ENCODE peak calls at places on chromosomes 13 and 19, in seven cellular contexts. T, K, Q, O, P, M and R are unnamed samples.

GRCh38 chr13:44322928-44323327 is 50.7 kb upstream of the SERP2 start:
- DNase-seq in T (no peak), O (no peak), Q (no peak), M (no peak), P (no peak), K (no peak), R (no peak)

GRCh38 chr13:112688560-112689497 is 1.0 kb upstream of the ATP11A start:
- DNase-seq in O (no peak), K (no peak), M (no peak), T (no peak), P (no peak), Q (peak), R (no peak)

GRCh38 chr13:95573226-95573625 is 20.7 kb downstream of the CLDN10 start:
- DNase-seq in P (peak), T (no peak), O (no peak), Q (no peak), M (no peak), K (peak), R (no peak)

GRCh38 chr13:25276748-25277147 is 10.5 kb downstream of the MTMR6 start:
- DNase-seq in P (no peak), K (peak), Q (peak), O (no peak), M (no peak), T (no peak), R (no peak)

GRCh38 chr13:29577135-29578051 is 18.1 kb downstream of the SLC7A1 start:
- DNase-seq in K (peak), M (no peak), P (no peak), O (peak), T (no peak), Q (no peak), R (no peak)

GRCh38 chr13:73467103-73467502 is 408.3 kb downstream of the KLF5 start:
- DNase-seq in Q (no peak), T (no peak), P (no peak), M (no peak), O (no peak), K (peak), R (no peak)

GRCh38 chr19:40210919-40211318 is 7.3 kb downstream of the TTC9B start:
- DNase-seq in P (no peak), Q (peak), T (no peak), M (no peak), O (no peak), K (no peak), R (no peak)

GRCh38 chr13:83184819-83185218 is 697.5 kb downstream of the SLITRK1 start:
- DNase-seq in K (peak), M (no peak), T (no peak), Q (no peak), P (peak), O (no peak), R (no peak)

GRCh38 chr13:111949311-111949710 is 117.6 kb upstream of the SOX1 start:
- DNase-seq in K (no peak), P (no peak), M (no peak), T (no peak), O (no peak), Q (no peak), R (no peak)

GRCh38 chr13:74444877-74445479 is 310.8 kb upstream of the KLF12 start:
- DNase-seq in Q (no peak), K (peak), M (no peak), O (no peak), T (no peak), P (no peak), R (no peak)

GRCh38 chr13:98664047-98664446 is 87.1 kb upstream of the STK24 start:
- DNase-seq in K (peak), P (peak), M (no peak), T (no peak), Q (peak), O (no peak), R (no peak)

GRCh38 chr13:111908981-111909380 is 158.0 kb upstream of the SOX1 start:
- DNase-seq in T (no peak), M (no peak), P (no peak), Q (no peak), K (no peak), O (no peak), R (no peak)

GRCh38 chr19:55255618-55256423 is 3.0 kb downstream of the PPP6R1 start:
- DNase-seq in O (no peak), T (no peak), K (peak), M (no peak), Q (peak), P (no peak), R (peak)

GRCh38 chr19:17616961-17617806 is 61.7 kb downstream of the COLGALT1 start:
- DNase-seq in P (no peak), M (no peak), T (no peak), K (peak), O (no peak), Q (peak), R (peak)

GRCh38 chr13:40776681-40777165 is 5.7 kb upstream of the MRPS31 start:
- DNase-seq in M (no peak), O (no peak), K (peak), T (no peak), Q (no peak), P (no peak), R (no peak)

GRCh38 chr13:23788459-23788858 is 100.7 kb downstream of the MIPEP start:
- DNase-seq in T (no peak), K (peak), M (no peak), Q (no peak), P (no peak), O (no peak), R (no peak)

GRCh38 chr13:97537110-97537509 is 103.1 kb downstream of the RAP2A start:
- DNase-seq in T (no peak), M (no peak), Q (no peak), P (no peak), O (no peak), K (no peak), R (no peak)

GRCh38 chr13:61275740-61276139 is 139.9 kb downstream of the PCDH20 start:
- DNase-seq in K (no peak), P (no peak), T (no peak), O (no peak), M (no peak), Q (no peak), R (no peak)

GRCh38 chr19:45637890-45638667 is 1.1 kb downstream of the EML2 start:
- DNase-seq in T (no peak), O (no peak), K (peak), M (no peak), P (no peak), Q (peak), R (no peak)

GRCh38 chr13:36965767-36966166 is 33.4 kb downstream of the ALG5 start:
- DNase-seq in M (no peak), O (no peak), K (peak), T (no peak), Q (peak), P (peak), R (no peak)

GRCh38 chr13:113453962-113454361 is 674 bp upstream of the ADPRHL1 start:
- DNase-seq in O (no peak), M (no peak), T (no peak), Q (no peak), K (no peak), P (peak), R (no peak)

GRCh38 chr19:21947775-21948174 is 63.0 kb downstream of the ZNF208 start:
- DNase-seq in P (no peak), O (no peak), K (no peak), T (no peak), Q (no peak), M (no peak), R (no peak)

GRCh38 chr13:97851269-97851668 is 102.2 kb upstream of the IPO5 start:
- DNase-seq in T (no peak), P (no peak), O (no peak), K (no peak), Q (no peak), M (no peak), R (no peak)

GRCh38 chr19:4443966-4444764 is 13.4 kb downstream of the UBXN6 start:
- DNase-seq in Q (peak), O (no peak), M (no peak), K (no peak), P (no peak), T (no peak), R (no peak)

GRCh38 chr19:9757544-9758501 is 10.7 kb downstream of the ZNF846 start:
- DNase-seq in K (no peak), O (no peak), T (no peak), M (no peak), Q (no peak), P (no peak), R (no peak)

GRCh38 chr13:32761472-32761871 is 175.2 kb downstream of the PDS5B start:
- DNase-seq in Q (no peak), T (no peak), P (no peak), K (no peak), M (no peak), O (no peak), R (no peak)

GRCh38 chr13:111204438-111205177 is 89.5 kb downstream of the ARHGEF7 start:
- DNase-seq in M (peak), P (peak), O (no peak), Q (peak), K (peak), T (peak), R (no peak)

GRCh38 chr13:63124863-63125262 is 1709.2 kb upstream of the PCDH20 start:
- DNase-seq in K (peak), P (no peak), O (no peak), Q (peak), M (no peak), T (no peak), R (no peak)

GRCh38 chr13:64993514-64994164 is 2236.5 kb downstream of the PCDH9 start:
- DNase-seq in O (no peak), Q (no peak), K (no peak), P (no peak), M (no peak), T (no peak), R (no peak)

GRCh38 chr13:88887045-88887662 is 1216.0 kb downstream of the SLITRK5 start:
- DNase-seq in M (no peak), O (no peak), P (no peak), T (no peak), Q (no peak), K (no peak), R (no peak)

GRCh38 chr13:27359203-27359821 is 65.1 kb upstream of the GTF3A start:
- DNase-seq in Q (peak), P (no peak), T (no peak), K (peak), M (peak), O (no peak), R (peak)

GRCh38 chr19:54947381-54947780 is at the start of gene NLRP7:
- DNase-seq in M (no peak), T (no peak), Q (no peak), K (no peak), O (no peak), P (no peak), R (no peak)

GRCh38 chr19:11130824-11131455 is 24.6 kb downstream of the SPC24 start:
- DNase-seq in T (peak), M (peak), P (no peak), K (peak), Q (peak), O (peak), R (peak)

GRCh38 chr19:45066921-45067661 is 9.2 kb downstream of the ZNF296 start:
- DNase-seq in O (no peak), M (no peak), Q (peak), K (no peak), P (no peak), T (no peak), R (no peak)

GRCh38 chr13:106143392-106143791 is 392.1 kb downstream of the EFNB2 start:
- DNase-seq in O (no peak), M (no peak), Q (no peak), K (peak), T (no peak), P (no peak), R (no peak)

GRCh38 chr19:49447485-49448431 is 3.9 kb downstream of the PIH1D1 start:
- DNase-seq in Q (peak), M (peak), O (no peak), K (peak), P (no peak), T (no peak), R (no peak)

GRCh38 chr19:16188521-16188920 is 3.3 kb downstream of the FAM32A start:
- DNase-seq in O (no peak), P (no peak), Q (no peak), T (no peak), M (no peak), K (no peak), R (no peak)

GRCh38 chr19:16185123-16185924 is at the start of gene FAM32A:
- DNase-seq in M (peak), O (peak), K (peak), P (peak), T (peak), Q (peak), R (peak)

GRCh38 chr19:16184665-16185122 is 516 bp upstream of the FAM32A start:
- DNase-seq in M (no peak), O (no peak), P (no peak), T (no peak), K (no peak), Q (no peak), R (no peak)

GRCh38 chr19:16190198-16190597 is 5.0 kb downstream of the FAM32A start:
- DNase-seq in M (no peak), Q (no peak), T (no peak), K (no peak), O (no peak), P (no peak), R (no peak)

DNA sequence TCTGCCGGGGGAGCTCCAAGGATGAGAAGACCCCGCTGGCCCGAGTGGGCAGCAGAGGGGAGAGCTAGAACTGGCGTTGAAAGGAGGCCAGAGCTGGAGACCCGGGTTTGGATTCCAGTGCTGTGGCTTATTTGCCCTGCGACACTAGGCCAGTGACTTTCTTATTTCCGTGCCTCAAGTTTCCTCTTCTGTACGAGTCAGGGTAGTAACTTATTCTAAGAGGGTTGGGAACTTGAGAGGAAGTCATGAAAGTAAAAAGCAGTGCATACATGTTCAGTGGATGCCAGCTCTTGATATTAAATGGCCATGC is 670 bp downstream of the FAM32A start:
- DNase-seq in M (no peak), O (no peak), P (no peak), T (no peak), Q (no peak), K (no peak), R (peak)
- TF ChIP-seq CTCF in M (peak), O (no peak), P (peak), T (no peak), Q (peak), K (peak), R (peak)

GRCh38 chr19:1363599-1363998 is 20.1 kb upstream of the NDUFS7 start:
- DNase-seq in Q (no peak), P (no peak), T (no peak), M (no peak), K (no peak), O (no peak), R (no peak)

GRCh38 chr19:1362385-1363257 is 21.1 kb upstream of the NDUFS7 start:
- DNase-seq in T (no peak), O (no peak), P (no peak), M (no peak), Q (peak), K (no peak), R (no peak)

GRCh38 chr19:1365964-1366695 is 17.6 kb upstream of the NDUFS7 start:
- DNase-seq in P (no peak), O (no peak), Q (peak), M (no peak), K (no peak), T (no peak), R (no peak)

GRCh38 chr19:1365306-1365963 is 18.3 kb upstream of the NDUFS7 start:
- DNase-seq in M (no peak), P (no peak), O (no peak), Q (peak), K (no peak), T (no peak), R (no peak)

DNA sequence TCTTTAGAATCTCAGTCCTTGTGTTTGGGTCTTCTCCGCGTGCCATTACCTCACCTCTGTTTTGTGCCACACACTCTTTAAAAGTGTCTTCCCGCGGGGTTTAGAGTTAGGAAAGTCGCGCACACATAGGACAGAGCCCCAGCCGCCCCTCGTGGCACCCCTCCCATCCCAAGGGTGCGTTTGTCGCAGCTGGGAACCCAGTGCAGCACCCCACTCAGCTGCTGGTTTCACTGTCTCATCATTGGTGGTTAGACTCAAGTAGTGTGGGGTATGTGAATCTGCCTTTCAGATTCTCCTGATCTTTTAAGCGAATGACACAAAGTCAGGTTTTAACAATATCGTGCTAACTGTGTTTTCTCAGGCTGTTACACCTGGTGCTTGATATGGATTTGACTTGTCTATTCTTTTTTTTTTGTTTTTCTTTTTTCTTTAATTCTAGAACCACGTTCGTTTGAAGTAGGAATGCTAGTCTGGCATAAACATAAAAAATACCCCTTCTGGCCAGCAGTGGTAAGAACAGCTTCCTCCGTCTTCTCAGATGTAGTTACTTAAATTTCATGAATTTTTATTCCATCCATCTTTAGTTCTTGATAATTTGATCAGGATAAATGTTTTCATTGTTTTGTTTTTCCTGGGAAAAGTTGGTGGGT is 19.5 kb upstream of the NDUFS7 start:
- DNase-seq in P (no peak), Q (peak), K (peak), T (no peak), O (no peak), M (no peak), R (peak)
- TF ChIP-seq CTCF in P (peak), Q (peak), K (peak), T (no peak), O (no peak), M (no peak), R (peak)

GRCh38 chr13:94417294-94417693 is 62.2 kb downstream of the DCT start:
- DNase-seq in T (no peak), O (no peak), K (no peak), Q (no peak), P (no peak), M (no peak), R (no peak)

GRCh38 chr13:94419304-94419943 is 60.1 kb downstream of the DCT start:
- DNase-seq in T (no peak), M (no peak), P (no peak), K (peak), Q (peak), O (no peak), R (no peak)

GRCh38 chr13:94414141-94414540 is 65.3 kb downstream of the DCT start:
- DNase-seq in M (no peak), O (no peak), T (no peak), Q (no peak), K (no peak), P (no peak), R (no peak)

GRCh38 chr13:94415484-94415883 is 64.0 kb downstream of the DCT start:
- DNase-seq in O (no peak), P (no peak), T (no peak), Q (no peak), M (no peak), K (no peak), R (no peak)

DNA sequence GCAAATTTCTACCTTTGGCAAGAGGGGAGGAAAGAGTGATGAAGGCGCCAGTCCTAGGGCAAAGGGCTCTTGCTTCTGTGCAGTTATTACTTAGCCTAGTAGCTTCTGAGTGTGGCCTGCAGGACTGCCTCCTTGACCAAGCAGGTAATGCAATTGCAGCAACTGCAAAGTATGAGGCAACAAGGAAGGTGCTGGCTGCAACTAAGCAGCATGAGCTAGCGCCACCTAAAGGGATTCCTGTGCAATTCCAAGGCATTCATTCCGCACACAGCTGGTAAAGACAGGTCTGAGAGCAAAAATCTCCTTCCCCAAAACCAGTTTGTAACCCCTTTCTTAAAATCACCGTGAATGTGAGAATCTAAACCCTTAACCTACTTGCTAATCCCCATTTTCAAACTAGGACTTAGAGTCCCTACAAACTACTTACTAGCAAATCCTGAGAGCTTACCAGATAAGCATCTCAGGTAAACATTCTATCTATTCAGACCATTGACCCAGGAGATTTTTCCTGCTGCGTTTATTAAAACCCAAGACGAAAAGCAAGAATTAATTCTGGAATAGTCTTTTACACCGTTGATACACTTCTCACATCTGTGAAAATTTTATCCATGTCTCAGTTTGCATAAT is 62.9 kb downstream of the DCT start:
- DNase-seq in O (no peak), T (no peak), M (no peak), K (peak), P (no peak), Q (no peak), R (no peak)
- TF ChIP-seq CTCF in O (no peak), T (no peak), M (no peak), K (peak), P (peak), Q (peak), R (no peak)

DNA sequence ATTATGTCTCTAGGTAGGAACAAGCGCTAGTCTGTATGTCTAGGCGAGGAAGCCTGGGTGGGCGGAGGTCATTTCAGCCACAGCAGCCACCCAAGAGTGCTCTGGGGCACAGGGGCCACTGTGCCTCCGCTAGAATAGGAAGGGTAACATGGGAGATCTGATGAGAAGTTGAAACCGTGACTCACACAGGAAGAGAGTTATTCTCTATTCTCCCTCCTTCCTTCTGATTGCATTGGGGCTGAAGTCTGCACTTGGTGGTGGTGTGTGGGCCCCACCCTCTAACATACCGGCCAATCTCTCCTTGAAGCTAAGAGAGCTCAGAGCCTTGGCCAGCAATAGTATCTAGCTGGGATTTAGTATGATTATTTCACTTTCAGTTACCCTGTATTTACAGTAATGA is 20.3 kb upstream of the GGACT start:
- DNase-seq in M (no peak), Q (no peak), K (no peak), P (no peak), T (no peak), O (no peak), R (peak)
- TF ChIP-seq CTCF in M (no peak), Q (no peak), K (no peak), P (no peak), T (no peak), O (no peak), R (no peak)

GRCh38 chr13:42883771-42884170 is 102.4 kb downstream of the FAM216B start:
- DNase-seq in T (no peak), P (no peak), Q (no peak), O (no peak), K (peak), M (no peak), R (no peak)
- TF ChIP-seq CTCF in T (no peak), P (no peak), Q (peak), O (no peak), K (no peak), M (no peak), R (no peak)

GRCh38 chr19:41930322-41930722 is 2.1 kb upstream of the ERFL start:
- DNase-seq in M (no peak), T (no peak), O (no peak), K (no peak), P (no peak), Q (no peak), R (no peak)

GRCh38 chr19:41929536-41930071 is 1.4 kb upstream of the ERFL start:
- DNase-seq in M (no peak), K (no peak), O (no peak), T (no peak), Q (no peak), P (no peak), R (no peak)

GRCh38 chr19:41933131-41933458 is 4.8 kb upstream of the ERFL start:
- DNase-seq in T (no peak), M (no peak), Q (peak), O (no peak), K (no peak), P (no peak), R (no peak)

GRCh38 chr19:41932259-41933130 is 4.2 kb upstream of the ERFL start:
- DNase-seq in K (no peak), T (no peak), Q (no peak), M (no peak), O (no peak), P (no peak), R (no peak)

GRCh38 chr19:41930926-41931592 is 2.8 kb upstream of the ERFL start:
- DNase-seq in O (no peak), T (no peak), K (no peak), Q (no peak), P (no peak), M (no peak), R (no peak)
- TF ChIP-seq CTCF in O (no peak), T (no peak), K (peak), Q (peak), P (peak), M (no peak), R (peak)